ENCODE peak calls at places on chromosomes 3 and 15, in four cellular contexts. K is HCT116, P is HepG2, V is K562. A is an unnamed sample.
A peak's percentile ranks its signal among the peaks of the same experiment; 100 is the strongest.

GRCh38 chr3:98887684-98888083 is 13.8 kb downstream of the DCBLD2 start:
- DNase-seq in K (no peak), P (peak; percentile 42), V (no peak), A (no peak)

GRCh38 chr3:45367451-45367850 is 20.9 kb upstream of the LARS2 start:
- DNase-seq in K (peak; percentile 27), P (no peak), V (no peak), A (no peak)

GRCh38 chr15:33639968-33640367 is 328.3 kb upstream of the CHRM5 start:
- DNase-seq in K (no peak), P (no peak), V (no peak), A (no peak)

GRCh38 chr3:133663569-133664313 is 2.0 kb upstream of the TOPBP1 start:
- DNase-seq in K (peak; percentile 63), P (peak; percentile 82), V (peak; percentile 37), A (no peak)

GRCh38 chr3:138114431-138114918 is 933 bp downstream of the DZIP1L start:
- DNase-seq in K (no peak), P (peak; percentile 9), V (no peak), A (no peak)

GRCh38 chr3:58526124-58526957 is 10.6 kb downstream of the ACOX2 start:
- DNase-seq in K (peak; percentile 88), P (peak; percentile 88), V (no peak), A (no peak)

GRCh38 chr3:47577583-47578118 is 1.0 kb downstream of the CSPG5 start:
- DNase-seq in K (no peak), P (no peak), V (no peak), A (no peak)

GRCh38 chr15:64354683-64355558 is 1.1 kb downstream of the CSNK1G1 start:
- DNase-seq in K (no peak), P (no peak), V (no peak), A (no peak)

GRCh38 chr3:124397088-124397487 is 333.2 kb upstream of the UMPS start:
- DNase-seq in K (no peak), P (no peak), V (no peak), A (no peak)

GRCh38 chr3:17979248-17979647 is 236.8 kb upstream of the TBC1D5 start:
- DNase-seq in K (no peak), P (no peak), V (no peak), A (no peak)

GRCh38 chr3:144556392-144556791 is 584.8 kb downstream of the DIPK2A start:
- DNase-seq in K (no peak), P (no peak), V (no peak), A (no peak)

GRCh38 chr3:196599734-196600128 is 31.3 kb downstream of the FBXO45 start:
- DNase-seq in K (no peak), P (no peak), V (no peak), A (no peak)

GRCh38 chr3:12148183-12148940 is 10.3 kb downstream of the TIMP4 start:
- DNase-seq in K (no peak), P (no peak), V (no peak), A (no peak)

GRCh38 chr15:63232943-63233342 is 43.5 kb downstream of the RAB8B start:
- DNase-seq in K (no peak), P (no peak), V (no peak), A (no peak)

GRCh38 chr3:73513260-73513659 is 111.5 kb downstream of the PDZRN3 start:
- DNase-seq in K (no peak), P (peak; percentile 86), V (no peak), A (no peak)

GRCh38 chr3:108931025-108931424 is 22.7 kb downstream of the GUCA1C start:
- DNase-seq in K (no peak), P (no peak), V (no peak), A (no peak)

GRCh38 chr15:62803856-62804400 is 238.6 kb upstream of the TPM1 start:
- DNase-seq in K (no peak), P (no peak), V (no peak), A (no peak)

GRCh38 chr15:69559440-69560215 is 107.0 kb downstream of the RPLP1 start:
- DNase-seq in K (no peak), P (no peak), V (no peak), A (no peak)

GRCh38 chr3:135811597-135811996 is 153.9 kb upstream of the PPP2R3A start:
- DNase-seq in K (no peak), P (no peak), V (no peak), A (no peak)

GRCh38 chr3:38207262-38208003 is 42.1 kb downstream of the OXSR1 start:
- DNase-seq in K (no peak), P (no peak), V (no peak), A (no peak)

GRCh38 chr15:98257290-98257689 is 296.8 kb downstream of the ARRDC4 start:
- DNase-seq in K (no peak), P (no peak), V (no peak), A (no peak)

GRCh38 chr3:150457996-150458395 is 49.9 kb downstream of the TSC22D2 start:
- DNase-seq in K (no peak), P (no peak), V (no peak), A (no peak)

DNA sequence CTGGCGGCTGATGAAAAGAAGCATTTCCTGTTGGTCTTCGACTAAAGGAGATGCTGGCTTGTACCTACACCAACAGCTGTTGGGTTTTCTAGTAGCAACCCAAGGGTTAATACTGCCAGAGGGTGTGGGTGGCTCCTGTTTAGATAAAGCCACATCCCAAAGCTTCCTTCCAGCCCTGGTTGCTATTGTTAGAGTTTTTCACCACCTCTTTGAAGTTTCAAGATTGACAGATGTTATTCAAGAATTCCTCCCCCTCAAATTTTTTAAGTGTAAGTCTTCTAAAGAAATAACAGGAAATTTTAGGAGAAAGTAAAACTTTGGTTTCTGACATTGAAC is 60.8 kb downstream of the TGFBR2 start:
- DNase-seq in K (no peak), P (no peak), V (no peak), A (no peak)
- H3K36me3 ChIP-seq in K (peaks cover 21% of the 10 kb centered on the region), P (peaks cover 27% of the 10 kb centered on the region), V (no peaks in the 10 kb centered on the region), A (peaks cover 3% of the 10 kb centered on the region)

DNA sequence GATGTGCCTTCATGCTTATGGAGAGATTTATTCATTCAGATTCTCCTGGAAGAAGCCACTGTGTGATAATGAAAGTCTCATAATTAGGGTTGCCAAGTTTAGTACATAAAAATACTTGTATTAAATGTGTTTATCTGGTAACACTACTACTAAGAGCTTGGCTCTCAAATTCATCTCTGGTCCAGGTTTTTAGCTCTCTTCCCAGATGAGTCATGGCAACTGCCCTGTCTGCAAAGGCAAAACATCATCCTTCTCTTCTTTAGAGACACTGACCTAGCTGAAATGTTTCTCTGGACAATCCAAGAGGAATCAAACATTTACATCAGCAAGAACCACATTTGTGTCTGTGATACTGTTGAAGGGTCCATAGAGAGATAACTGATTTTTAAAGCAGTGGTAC is 269.6 kb downstream of the ROBO2 start:
- DNase-seq in K (no peak), P (no peak), V (no peak), A (no peak)
- TF ChIP-seq SIN3A in K (no peak), P (no peak), V (no peak), A (no peak)

DNA sequence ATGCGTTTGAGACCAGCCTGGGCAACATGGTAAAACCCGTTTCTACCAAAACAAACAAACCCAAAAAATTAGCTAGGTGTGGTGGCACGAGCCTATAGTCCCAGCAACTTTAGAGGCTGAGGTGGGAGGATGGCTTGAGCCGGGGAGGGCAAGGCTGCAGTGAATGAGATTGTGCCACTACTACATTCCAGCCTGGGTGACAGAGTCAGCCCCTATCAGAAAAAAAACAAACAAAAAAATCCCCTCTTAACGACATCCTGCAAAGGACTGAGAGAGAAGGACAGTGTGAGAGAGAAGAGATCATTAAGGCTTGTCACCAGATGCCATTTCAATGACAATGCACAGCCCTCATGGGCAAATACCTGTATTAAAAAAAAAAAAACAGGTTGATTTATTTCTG is 266.7 kb upstream of the ATP10A start:
- DNase-seq in K (no peak), P (no peak), V (no peak), A (no peak)
- TF ChIP-seq TCF7L2 in K (no peak), P (no peak), V (no peak), A (no peak)

GRCh38 chr15:68419301-68420175 is 12.4 kb downstream of the ITGA11 start:
- DNase-seq in K (no peak), P (no peak), V (no peak), A (no peak)
- H3K36me3 ChIP-seq in K (no peaks in the 10 kb centered on the region), P (no peaks in the 10 kb centered on the region), V (no peaks in the 10 kb centered on the region), A (no peaks in the 10 kb centered on the region)